ENCODE peak calls at places on chromosome 9, in nine cellular contexts. One of them, this sample, is unnamed.

GRCh38 chr9:104028827-104029226 is 65.3 kb upstream of the SMC2 start:
- DNase-seq in neural progenitor cell: no peak
- DNase-seq in GM23338: no peak
- DNase-seq in GM23248: no peak
- DNase-seq in HCT116: no peak
- DNase-seq in OCI-LY7: no peak
- DNase-seq in SK-N-SH: no peak
- DNase-seq in MM.1S: no peak
- DNase-seq in PC-3: no peak
- DNase-seq in this sample: no peak

GRCh38 chr9:7567687-7568086 is 231.9 kb downstream of the DMAC1 start:
- DNase-seq in HCT116: no peak
- DNase-seq in SK-N-SH: no peak
- DNase-seq in PC-3: no peak
- DNase-seq in GM23248: no peak
- DNase-seq in MM.1S: no peak
- DNase-seq in neural progenitor cell: no peak
- DNase-seq in GM23338: no peak
- DNase-seq in OCI-LY7: no peak
- DNase-seq in this sample: no peak

GRCh38 chr9:8384126-8384525 is 584.5 kb upstream of the DMAC1 start:
- DNase-seq in GM23248: no peak
- DNase-seq in GM23338: no peak
- DNase-seq in OCI-LY7: no peak
- DNase-seq in HCT116: no peak
- DNase-seq in SK-N-SH: no peak
- DNase-seq in MM.1S: no peak
- DNase-seq in neural progenitor cell: no peak
- DNase-seq in PC-3: no peak
- DNase-seq in this sample: no peak

GRCh38 chr9:132381966-132382541 is 24.6 kb downstream of the TTF1 start:
- DNase-seq in GM23248: no peak
- DNase-seq in MM.1S: peak
- DNase-seq in PC-3: no peak
- DNase-seq in SK-N-SH: no peak
- DNase-seq in GM23338: no peak
- DNase-seq in neural progenitor cell: no peak
- DNase-seq in OCI-LY7: peak
- DNase-seq in HCT116: no peak
- DNase-seq in this sample: no peak

GRCh38 chr9:135602789-135603481 is 36.4 kb downstream of the GLT6D1 start:
- DNase-seq in PC-3: peak
- DNase-seq in GM23248: peak
- DNase-seq in neural progenitor cell: peak
- DNase-seq in MM.1S: peak
- DNase-seq in OCI-LY7: peak
- DNase-seq in HCT116: peak
- DNase-seq in SK-N-SH: peak
- DNase-seq in GM23338: peak
- DNase-seq in this sample: peak

GRCh38 chr9:108674766-108675530 is 180.8 kb downstream of the ACTL7B start:
- DNase-seq in neural progenitor cell: no peak
- DNase-seq in OCI-LY7: no peak
- DNase-seq in HCT116: no peak
- DNase-seq in GM23338: no peak
- DNase-seq in GM23248: no peak
- DNase-seq in SK-N-SH: no peak
- DNase-seq in MM.1S: no peak
- DNase-seq in PC-3: no peak
- DNase-seq in this sample: no peak

GRCh38 chr9:114156658-114157421 is 1.5 kb downstream of the COL27A1 start:
- DNase-seq in PC-3: no peak
- DNase-seq in HCT116: no peak
- DNase-seq in OCI-LY7: no peak
- DNase-seq in SK-N-SH: peak
- DNase-seq in neural progenitor cell: peak
- DNase-seq in GM23338: peak
- DNase-seq in MM.1S: no peak
- DNase-seq in GM23248: peak
- DNase-seq in this sample: peak

GRCh38 chr9:112705773-112706427 is 12.0 kb downstream of the INIP start:
- DNase-seq in SK-N-SH: peak
- DNase-seq in GM23338: peak
- DNase-seq in HCT116: no peak
- DNase-seq in OCI-LY7: no peak
- DNase-seq in neural progenitor cell: peak
- DNase-seq in PC-3: peak
- DNase-seq in GM23248: peak
- DNase-seq in MM.1S: no peak
- DNase-seq in this sample: peak

GRCh38 chr9:35333551-35333950 is 156.4 kb upstream of the RUSC2 start:
- DNase-seq in neural progenitor cell: no peak
- DNase-seq in OCI-LY7: no peak
- DNase-seq in MM.1S: no peak
- DNase-seq in HCT116: no peak
- DNase-seq in GM23248: peak
- DNase-seq in GM23338: no peak
- DNase-seq in SK-N-SH: no peak
- DNase-seq in PC-3: peak
- DNase-seq in this sample: no peak

GRCh38 chr9:134173127-134174072 is 9.0 kb upstream of the RNU6ATAC start:
- DNase-seq in PC-3: no peak
- DNase-seq in neural progenitor cell: no peak
- DNase-seq in GM23248: no peak
- DNase-seq in MM.1S: no peak
- DNase-seq in OCI-LY7: no peak
- DNase-seq in GM23338: no peak
- DNase-seq in SK-N-SH: no peak
- DNase-seq in HCT116: no peak
- DNase-seq in this sample: no peak

GRCh38 chr9:111965566-111966019 is 69.0 kb downstream of the UGCG start:
- DNase-seq in PC-3: peak
- DNase-seq in OCI-LY7: no peak
- DNase-seq in HCT116: peak
- DNase-seq in SK-N-SH: no peak
- DNase-seq in MM.1S: no peak
- DNase-seq in GM23338: no peak
- DNase-seq in GM23248: peak
- DNase-seq in neural progenitor cell: no peak
- DNase-seq in this sample: peak

GRCh38 chr9:131837316-131837715 is 97.4 kb upstream of the RAPGEF1 start:
- DNase-seq in neural progenitor cell: peak
- DNase-seq in OCI-LY7: no peak
- DNase-seq in GM23248: peak
- DNase-seq in PC-3: peak
- DNase-seq in HCT116: no peak
- DNase-seq in GM23338: peak
- DNase-seq in MM.1S: no peak
- DNase-seq in SK-N-SH: peak
- DNase-seq in this sample: peak

GRCh38 chr9:95923794-95924193 is 48.3 kb downstream of the ERCC6L2 start:
- DNase-seq in neural progenitor cell: no peak
- DNase-seq in OCI-LY7: no peak
- DNase-seq in SK-N-SH: no peak
- DNase-seq in MM.1S: no peak
- DNase-seq in GM23248: no peak
- DNase-seq in HCT116: no peak
- DNase-seq in GM23338: peak
- DNase-seq in PC-3: peak
- DNase-seq in this sample: peak

GRCh38 chr9:129611302-129611800 is 9.6 kb downstream of the C9orf50 start:
- DNase-seq in PC-3: no peak
- DNase-seq in GM23248: no peak
- DNase-seq in neural progenitor cell: no peak
- DNase-seq in MM.1S: no peak
- DNase-seq in OCI-LY7: peak
- DNase-seq in SK-N-SH: no peak
- DNase-seq in GM23338: no peak
- DNase-seq in HCT116: no peak
- DNase-seq in this sample: no peak

GRCh38 chr9:14304242-14304641 is 9.7 kb downstream of the NFIB start:
- DNase-seq in SK-N-SH: no peak
- DNase-seq in GM23248: no peak
- DNase-seq in HCT116: no peak
- DNase-seq in PC-3: no peak
- DNase-seq in MM.1S: no peak
- DNase-seq in GM23338: no peak
- DNase-seq in neural progenitor cell: no peak
- DNase-seq in OCI-LY7: no peak
- DNase-seq in this sample: no peak

GRCh38 chr9:14308751-14309140 is 5.2 kb downstream of the NFIB start:
- DNase-seq in GM23338: no peak
- DNase-seq in SK-N-SH: no peak
- DNase-seq in neural progenitor cell: no peak
- DNase-seq in GM23248: no peak
- DNase-seq in PC-3: no peak
- DNase-seq in HCT116: no peak
- DNase-seq in MM.1S: no peak
- DNase-seq in OCI-LY7: no peak
- DNase-seq in this sample: no peak

GRCh38 chr9:14307989-14308750 is 5.8 kb downstream of the NFIB start:
- DNase-seq in HCT116: no peak
- DNase-seq in MM.1S: no peak
- DNase-seq in GM23248: no peak
- DNase-seq in OCI-LY7: no peak
- DNase-seq in GM23338: no peak
- DNase-seq in neural progenitor cell: no peak
- DNase-seq in SK-N-SH: no peak
- DNase-seq in PC-3: no peak
- DNase-seq in this sample: no peak

GRCh38 chr9:14306672-14307646 is 7.0 kb downstream of the NFIB start:
- DNase-seq in MM.1S: no peak
- DNase-seq in GM23248: no peak
- DNase-seq in OCI-LY7: no peak
- DNase-seq in neural progenitor cell: peak
- DNase-seq in HCT116: no peak
- DNase-seq in PC-3: no peak
- DNase-seq in GM23338: peak
- DNase-seq in SK-N-SH: no peak
- DNase-seq in this sample: no peak

GRCh38 chr9:14306188-14306587 is 7.8 kb downstream of the NFIB start:
- DNase-seq in GM23338: no peak
- DNase-seq in SK-N-SH: no peak
- DNase-seq in GM23248: no peak
- DNase-seq in MM.1S: no peak
- DNase-seq in neural progenitor cell: no peak
- DNase-seq in OCI-LY7: no peak
- DNase-seq in PC-3: no peak
- DNase-seq in HCT116: no peak
- DNase-seq in this sample: no peak
- H3K4me3 ChIP-seq in GM23338: no peak
- H3K4me3 ChIP-seq in SK-N-SH: no peak
- H3K4me3 ChIP-seq in GM23248: no peak
- H3K4me3 ChIP-seq in MM.1S: no peak
- H3K4me3 ChIP-seq in neural progenitor cell: no peak
- H3K4me3 ChIP-seq in OCI-LY7: no peak
- H3K4me3 ChIP-seq in PC-3: no peak
- H3K4me3 ChIP-seq in HCT116: no peak
- H3K4me3 ChIP-seq in this sample: no peak

DNA sequence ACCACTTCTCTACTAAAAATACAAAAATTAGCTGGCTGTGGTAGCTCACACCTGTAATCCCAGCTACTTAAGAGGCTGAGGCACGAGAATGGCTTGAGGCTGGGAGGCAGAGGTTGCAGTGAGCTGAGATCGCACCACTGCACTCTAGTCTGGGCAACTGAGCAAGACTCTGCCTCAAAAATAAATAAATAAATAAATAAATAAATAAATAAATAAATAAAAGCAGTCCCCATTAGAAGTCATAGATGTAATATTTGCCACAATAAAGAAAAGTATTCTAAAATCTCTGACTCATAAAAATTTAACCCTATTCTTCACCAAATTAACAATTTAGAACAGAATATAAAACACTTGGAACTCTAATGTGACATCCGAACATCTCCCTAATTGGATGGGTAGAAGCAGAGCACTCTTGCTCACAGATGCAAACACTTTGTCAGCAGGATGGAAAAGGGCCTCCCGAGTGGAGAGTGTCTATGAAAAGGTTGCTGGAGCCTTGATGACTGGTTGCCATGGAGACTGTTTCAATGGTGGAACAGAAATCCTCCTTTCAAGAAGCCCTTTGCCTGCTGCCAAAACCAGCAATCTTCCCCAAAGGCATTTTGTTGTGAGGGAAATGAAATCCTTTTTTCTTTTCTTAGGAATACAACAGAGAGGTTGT is 38.9 kb upstream of the TRAF1 start:
- DNase-seq in SK-N-SH: peak
- DNase-seq in neural progenitor cell: peak
- DNase-seq in OCI-LY7: no peak
- DNase-seq in MM.1S: no peak
- DNase-seq in GM23338: peak
- DNase-seq in GM23248: peak
- DNase-seq in PC-3: no peak
- DNase-seq in HCT116: no peak
- DNase-seq in this sample: peak
- TF ChIP-seq EZH2phosphoT487 in SK-N-SH: no peak
- TF ChIP-seq EZH2phosphoT487 in neural progenitor cell: no peak
- TF ChIP-seq EZH2phosphoT487 in OCI-LY7: no peak
- TF ChIP-seq EZH2phosphoT487 in MM.1S: no peak
- TF ChIP-seq EZH2phosphoT487 in GM23338: no peak
- TF ChIP-seq EZH2phosphoT487 in GM23248: no peak
- TF ChIP-seq EZH2phosphoT487 in PC-3: no peak
- TF ChIP-seq EZH2phosphoT487 in HCT116: no peak
- TF ChIP-seq EZH2phosphoT487 in this sample: no peak

DNA sequence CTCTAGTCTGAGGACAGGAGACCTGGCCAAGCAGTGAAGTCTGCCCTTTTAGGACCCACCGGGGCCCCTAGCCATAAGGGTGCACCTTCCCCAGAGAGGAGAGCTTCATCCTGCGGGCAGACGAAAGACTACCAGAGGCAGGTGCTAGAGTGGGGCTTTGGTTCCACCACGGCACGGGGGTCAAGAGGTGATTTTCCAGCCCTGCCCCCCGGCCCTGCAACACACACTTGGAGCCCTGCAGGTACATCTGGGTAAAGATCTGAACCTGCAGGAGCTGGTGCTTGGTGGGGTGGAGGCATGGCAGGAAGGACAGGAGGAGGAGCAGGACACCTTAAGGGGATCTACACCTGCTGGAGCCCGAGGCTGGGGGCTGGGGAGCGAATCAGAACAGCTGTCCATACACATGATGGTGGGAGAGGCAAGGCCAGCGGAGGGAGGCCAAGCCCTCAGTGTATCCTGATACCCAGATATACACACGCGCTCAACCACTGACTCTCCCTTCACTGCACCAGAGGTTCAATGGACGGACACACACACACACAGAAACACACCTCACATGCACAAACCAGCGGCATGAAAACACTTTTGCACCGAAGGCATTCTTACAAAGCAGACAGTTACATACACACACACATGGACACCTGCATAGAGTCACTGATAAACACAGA is 98.4 kb upstream of the MVB12B start:
- DNase-seq in GM23338: no peak
- DNase-seq in GM23248: no peak
- DNase-seq in PC-3: no peak
- DNase-seq in HCT116: no peak
- DNase-seq in OCI-LY7: no peak
- DNase-seq in MM.1S: no peak
- DNase-seq in SK-N-SH: peak
- DNase-seq in neural progenitor cell: no peak
- DNase-seq in this sample: no peak
- H3K4me2 ChIP-seq in GM23338: no peak
- H3K4me2 ChIP-seq in GM23248: no peak
- H3K4me2 ChIP-seq in PC-3: no peak
- H3K4me2 ChIP-seq in HCT116: no peak
- H3K4me2 ChIP-seq in OCI-LY7: no peak
- H3K4me2 ChIP-seq in MM.1S: no peak
- H3K4me2 ChIP-seq in SK-N-SH: no peak
- H3K4me2 ChIP-seq in neural progenitor cell: no peak
- H3K4me2 ChIP-seq in this sample: no peak

GRCh38 chr9:130659699-130660248 is 4.6 kb upstream of the PRDM12 start:
- DNase-seq in HCT116: no peak
- DNase-seq in neural progenitor cell: peak
- DNase-seq in PC-3: no peak
- DNase-seq in MM.1S: no peak
- DNase-seq in GM23338: peak
- DNase-seq in GM23248: no peak
- DNase-seq in SK-N-SH: peak
- DNase-seq in OCI-LY7: no peak
- DNase-seq in this sample: no peak
- H3K4me3 ChIP-seq in HCT116: no peak
- H3K4me3 ChIP-seq in neural progenitor cell: peak
- H3K4me3 ChIP-seq in PC-3: no peak
- H3K4me3 ChIP-seq in MM.1S: no peak
- H3K4me3 ChIP-seq in GM23338: peak
- H3K4me3 ChIP-seq in GM23248: no peak
- H3K4me3 ChIP-seq in SK-N-SH: no peak
- H3K4me3 ChIP-seq in OCI-LY7: no peak
- H3K4me3 ChIP-seq in this sample: no peak